ENCODE peak calls at places on chromosomes 2 and 18, in five cellular contexts. D is fibroblast of villous mesenchyme, C is activated B cell treated with CpG ODN at 0.5 μM for 24 hours, H is epithelial cell of proximal tubule, M is mucosa of descending colon. A is an unnamed sample.

GRCh38 chr2:1588051-1588993 is 156.0 kb downstream of the PXDN start:
- DNase-seq in H (no peak), C (no peak), M (no peak), D (no peak), A (no peak)

GRCh38 chr2:76506538-76506937 is 795.8 kb upstream of the GCFC2 start:
- DNase-seq in M (no peak), D (no peak), H (no peak), C (no peak), A (no peak)

GRCh38 chr2:159637988-159638501 is 21.7 kb upstream of the BAZ2B start:
- DNase-seq in C (no peak), M (no peak), H (peak), D (peak), A (no peak)

GRCh38 chr2:128752691-128753263 is 434.1 kb upstream of the HS6ST1 start:
- DNase-seq in H (no peak), M (no peak), D (no peak), C (no peak), A (no peak)

GRCh38 chr2:196088209-196088608 is 19.6 kb upstream of the DNAH7 start:
- DNase-seq in H (no peak), C (no peak), D (peak), M (peak), A (no peak)

GRCh38 chr2:82790277-82791021 is 1668.6 kb downstream of the SUCLG1 start:
- DNase-seq in H (no peak), M (no peak), C (no peak), D (peak), A (no peak)

GRCh38 chr2:40097691-40098376 is 318.8 kb upstream of the THUMPD2 start:
- DNase-seq in H (no peak), D (peak), C (no peak), M (no peak), A (no peak)

GRCh38 chr2:169361706-169362345 is 508 bp downstream of the LRP2 start:
- DNase-seq in C (peak), H (no peak), D (no peak), M (peak), A (peak)

GRCh38 chr2:236621786-236622185 is 52.2 kb downstream of the ACKR3 start:
- DNase-seq in M (no peak), C (no peak), H (no peak), D (no peak), A (no peak)

GRCh38 chr2:240615830-240616547 is 9.3 kb upstream of the GPR35 start:
- DNase-seq in D (no peak), H (no peak), M (peak), C (peak), A (no peak)

GRCh38 chr2:109428281-109428680 is 185.5 kb downstream of the SEPTIN10 start:
- DNase-seq in M (peak), C (no peak), H (no peak), D (no peak), A (no peak)

DNA sequence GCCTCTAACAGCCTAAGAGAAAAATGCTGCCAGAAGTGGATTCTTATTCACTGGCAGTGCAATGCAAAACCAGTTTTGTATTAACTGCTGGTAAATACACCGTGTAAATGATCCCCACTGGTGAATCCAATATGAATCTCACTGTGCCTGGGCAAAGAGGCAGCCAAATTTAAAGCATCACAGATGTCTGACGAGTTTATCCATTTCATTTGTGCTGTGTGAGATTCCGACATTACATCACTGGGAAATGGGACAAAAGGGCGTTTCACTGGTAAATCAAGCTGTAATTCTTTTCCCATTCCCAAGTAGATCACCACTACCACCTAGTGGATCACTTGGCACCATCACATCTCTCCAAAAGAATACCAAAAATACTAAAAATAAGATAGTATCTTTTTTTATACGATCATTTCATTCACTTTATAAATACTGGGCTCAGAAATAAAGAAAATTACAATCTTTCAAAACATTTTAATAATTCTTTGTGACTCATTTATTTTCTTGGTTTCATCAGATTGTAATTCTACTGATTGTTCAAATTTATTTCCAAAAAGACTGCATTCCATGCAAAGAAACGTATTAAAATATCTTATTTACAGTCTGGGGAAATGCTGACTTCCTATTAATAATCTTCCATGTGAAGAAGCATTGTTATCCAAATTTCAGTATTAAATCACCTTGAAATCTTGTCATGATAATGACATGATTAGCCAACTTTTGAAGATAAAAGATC is 125.6 kb downstream of the GRB14 start:
- DNase-seq in D (peak), C (no peak), H (peak), M (no peak), A (no peak)
- TF ChIP-seq CTCF in D (peak), C (no peak), H (peak), M (no peak), A (peak)

GRCh38 chr2:44789446-44789845 is 152.1 kb upstream of the SIX3 start:
- DNase-seq in H (no peak), D (no peak), M (no peak), C (no peak), A (no peak)

GRCh38 chr2:44787663-44788062 is 153.8 kb upstream of the SIX3 start:
- DNase-seq in M (no peak), H (no peak), D (no peak), C (no peak), A (no peak)

GRCh38 chr2:44793322-44793870 is 148.1 kb upstream of the SIX3 start:
- DNase-seq in D (peak), C (no peak), H (no peak), M (no peak), A (no peak)

GRCh38 chr2:44786818-44787214 is 154.7 kb upstream of the SIX3 start:
- DNase-seq in M (no peak), C (no peak), D (no peak), H (no peak), A (no peak)

DNA sequence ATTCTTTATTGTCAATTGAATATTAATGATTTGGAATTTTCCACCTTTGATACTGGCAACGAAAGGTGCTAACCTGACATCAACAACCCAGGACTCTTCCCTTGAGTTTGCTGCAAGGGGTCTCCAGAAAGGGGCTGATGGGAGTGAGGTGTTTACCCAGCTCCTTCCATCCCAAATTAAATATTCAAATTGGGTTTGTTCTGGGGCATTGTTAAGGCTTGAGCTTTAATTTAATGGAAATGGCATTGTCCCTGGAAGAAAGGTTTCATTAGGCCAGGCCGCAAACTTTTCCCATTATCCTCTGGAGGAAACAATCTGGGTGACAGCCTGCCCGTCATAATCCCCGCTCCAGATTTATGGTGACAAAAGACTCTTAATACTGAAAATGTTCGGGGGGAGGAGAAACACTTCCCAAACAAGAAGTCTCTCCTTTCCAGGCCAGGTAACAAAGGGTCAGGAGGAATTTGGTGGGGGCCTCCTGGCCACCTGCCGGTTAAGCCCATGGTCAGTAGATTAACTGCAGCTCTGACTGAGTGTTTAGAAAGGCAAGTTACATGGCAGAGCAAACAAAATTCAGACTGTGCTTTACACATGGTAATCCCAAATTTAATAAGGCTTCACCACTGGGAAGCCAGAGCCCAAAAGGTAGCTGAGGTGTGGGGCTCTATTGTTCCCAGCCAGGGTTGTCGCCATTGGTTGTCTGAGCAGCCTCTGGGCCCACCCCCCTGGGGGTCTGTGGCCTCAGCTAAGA is 151.4 kb upstream of the SIX3 start:
- DNase-seq in H (no peak), D (no peak), M (no peak), C (no peak), A (no peak)
- TF ChIP-seq CTCF in H (no peak), D (no peak), M (no peak), C (no peak), A (no peak)

GRCh38 chr2:167127135-167127534 is 238.9 kb downstream of the XIRP2 start:
- DNase-seq in H (no peak), M (no peak), C (no peak), D (no peak), A (no peak)
- TF ChIP-seq CTCF in H (peak), M (no peak), C (no peak), D (peak), A (no peak)

DNA sequence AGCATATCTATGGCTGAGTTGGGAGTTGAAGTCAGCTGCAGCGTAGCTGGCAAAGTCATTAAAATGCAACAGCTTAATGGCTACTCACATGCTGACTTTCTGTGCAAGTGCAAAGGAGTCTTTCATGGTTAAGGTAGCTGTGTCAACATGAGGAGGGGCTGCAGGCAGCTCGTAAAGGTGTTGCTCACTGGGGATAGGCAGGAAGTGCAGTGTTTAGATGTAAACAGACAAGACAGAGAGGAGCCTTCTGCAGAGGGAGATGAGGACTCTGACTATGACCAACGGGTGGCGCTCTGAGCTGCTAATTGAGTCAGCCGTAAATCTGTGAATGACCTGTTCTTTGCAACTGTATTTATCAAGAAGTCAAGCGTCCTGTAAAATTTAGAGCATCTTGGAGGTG is 22.3 kb upstream of the CAVIN2 start:
- DNase-seq in H (no peak), C (no peak), D (peak), M (peak), A (peak)
- TF ChIP-seq CTCF in H (peak), C (no peak), D (peak), M (no peak), A (peak)

GRCh38 chr2:192151848-192152247 is 42.9 kb downstream of the TMEFF2 start:
- DNase-seq in H (no peak), C (no peak), M (no peak), D (no peak), A (no peak)

GRCh38 chr2:192148241-192148619 is 46.5 kb downstream of the TMEFF2 start:
- DNase-seq in H (no peak), M (no peak), C (no peak), D (no peak), A (no peak)

GRCh38 chr2:192150166-192150565 is 44.6 kb downstream of the TMEFF2 start:
- DNase-seq in D (peak), C (no peak), H (no peak), M (no peak), A (no peak)

GRCh38 chr2:192146069-192147006 is 48.4 kb downstream of the TMEFF2 start:
- DNase-seq in D (peak), C (no peak), H (peak), M (no peak), A (no peak)

GRCh38 chr2:192148620-192149321 is 46.0 kb downstream of the TMEFF2 start:
- DNase-seq in M (no peak), D (peak), H (no peak), C (no peak), A (no peak)
- TF ChIP-seq CTCF in M (no peak), D (peak), H (no peak), C (no peak), A (no peak)

GRCh38 chr18:9105420-9105819 is 2.9 kb downstream of the NDUFV2 start:
- DNase-seq in C (no peak), H (no peak), D (no peak), M (no peak), A (no peak)

GRCh38 chr18:9104244-9104901 is 1.9 kb downstream of the NDUFV2 start:
- DNase-seq in M (no peak), D (no peak), C (no peak), H (no peak), A (no peak)

GRCh38 chr18:9102391-9103216 is at the start of gene NDUFV2:
- DNase-seq in M (peak), H (no peak), D (peak), C (peak), A (peak)

GRCh38 chr18:9101730-9102390 is 639 bp upstream of the NDUFV2 start:
- DNase-seq in H (no peak), D (peak), M (no peak), C (no peak), A (no peak)

GRCh38 chr18:9103488-9103887 is 989 bp downstream of the NDUFV2 start:
- DNase-seq in C (no peak), D (peak), H (no peak), M (no peak), A (no peak)
- TF ChIP-seq CTCF in C (no peak), D (no peak), H (peak), M (no peak), A (no peak)

DNA sequence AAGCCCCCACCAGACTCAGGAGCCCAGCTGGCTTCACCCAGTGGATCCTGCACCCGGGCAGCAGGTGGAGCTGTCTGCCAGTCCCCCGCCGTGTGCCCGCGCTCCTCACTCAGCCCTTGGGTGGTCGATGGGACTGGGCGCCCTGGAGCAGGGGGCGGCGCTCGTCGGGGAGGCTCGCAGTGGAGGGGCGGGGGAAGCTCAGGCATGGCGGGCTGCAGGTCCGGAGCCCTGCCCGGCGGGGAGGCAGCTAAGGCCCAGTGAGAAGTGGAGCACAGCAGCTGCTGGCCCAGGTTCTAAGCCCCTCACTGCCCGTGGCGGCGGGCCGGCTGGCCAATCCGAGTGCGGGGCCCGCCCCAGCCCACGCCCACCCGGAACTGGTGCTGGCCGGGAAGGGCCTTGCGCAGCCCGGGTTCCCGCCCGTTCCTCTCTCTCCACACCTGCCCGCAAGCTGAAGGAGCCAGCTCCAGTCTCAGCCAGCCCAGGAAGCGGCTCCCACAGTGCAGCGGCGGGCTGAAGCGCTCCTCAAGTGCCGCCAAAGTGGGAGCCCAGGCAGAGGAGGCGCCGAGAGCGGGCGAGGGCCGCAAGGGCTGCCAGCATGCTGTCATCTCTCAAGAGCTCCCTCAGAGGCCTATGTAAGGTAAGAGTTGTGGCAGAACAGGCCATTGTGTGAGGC is 1307.8 kb upstream of the TMEFF2 start:
- DNase-seq in M (no peak), D (no peak), C (no peak), H (no peak), A (peak)
- TF ChIP-seq CTCF in M (no peak), D (no peak), C (no peak), H (no peak), A (no peak)

GRCh38 chr2:176093145-176093888 is 796 bp downstream of the HOXD13 start:
- DNase-seq in M (no peak), C (no peak), H (no peak), D (no peak), A (peak)
- TF ChIP-seq CTCF in M (no peak), C (no peak), H (no peak), D (no peak), A (peak)

DNA sequence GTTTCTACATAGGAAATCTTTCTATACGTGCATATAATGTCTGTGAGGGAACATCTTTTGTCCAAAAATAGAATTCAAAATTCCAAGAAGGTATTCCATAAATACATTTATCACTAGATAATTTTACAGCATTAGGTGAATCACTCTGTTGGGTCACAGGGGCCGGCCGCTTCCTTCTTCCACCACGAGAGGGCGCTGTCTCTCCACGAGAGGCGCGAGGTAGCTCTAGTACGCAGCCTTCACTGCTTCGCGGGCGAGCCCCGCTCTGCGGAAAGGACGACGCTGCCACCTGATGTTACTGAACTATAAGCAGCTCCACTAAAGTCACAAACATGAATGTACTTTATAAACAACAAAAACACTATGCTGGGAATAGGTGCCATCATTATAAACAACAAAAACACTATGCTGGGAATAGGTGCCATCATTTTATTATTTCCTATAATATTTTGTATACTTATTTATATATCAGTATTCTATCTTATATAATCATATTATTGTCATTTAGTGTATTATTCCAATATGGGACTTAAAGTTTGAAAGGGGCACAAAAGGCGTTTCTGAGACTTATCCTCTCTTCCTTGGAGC is 69.4 kb upstream of the REV1 start:
- DNase-seq in D (peak), M (peak), C (peak), H (peak), A (peak)
- TF ChIP-seq CTCF in D (peak), M (peak), C (peak), H (peak), A (peak)

A was measured in glutamatergic neuron.